ENCODE peak calls at places on chromosomes 13 and 19, in nine cellular contexts. One of them, this sample, is unnamed. For H3K4me1 and H3K9me3, the result is how much of the 10 kb centered on the place peaks cover.

GRCh38 chr19:34575206-34575605 is 93.6 kb downstream of the WTIP start:
- DNase-seq in A549: no peak
- DNase-seq in uterus: no peak
- DNase-seq in upper lobe of right lung: no peak
- DNase-seq in fibroblast of lung: no peak
- DNase-seq in H1: no peak
- DNase-seq in mucosa of descending colon: no peak
- DNase-seq in neural progenitor cell: no peak
- DNase-seq in aorta: no peak
- DNase-seq in this sample: no peak

GRCh38 chr13:30796833-30797601 is 61.7 kb downstream of the ALOX5AP start:
- DNase-seq in aorta: no peak
- DNase-seq in fibroblast of lung: peak
- DNase-seq in uterus: no peak
- DNase-seq in mucosa of descending colon: peak
- DNase-seq in upper lobe of right lung: no peak
- DNase-seq in A549: no peak
- DNase-seq in neural progenitor cell: no peak
- DNase-seq in H1: no peak
- DNase-seq in this sample: no peak

GRCh38 chr13:84983321-84983720 is 815.9 kb downstream of the SLITRK6 start:
- DNase-seq in uterus: no peak
- DNase-seq in fibroblast of lung: no peak
- DNase-seq in upper lobe of right lung: no peak
- DNase-seq in neural progenitor cell: no peak
- DNase-seq in aorta: no peak
- DNase-seq in mucosa of descending colon: no peak
- DNase-seq in A549: no peak
- DNase-seq in H1: no peak
- DNase-seq in this sample: no peak

GRCh38 chr19:6041991-6042421 is 64.1 kb upstream of the RANBP3 start:
- DNase-seq in mucosa of descending colon: no peak
- DNase-seq in H1: no peak
- DNase-seq in upper lobe of right lung: no peak
- DNase-seq in A549: no peak
- DNase-seq in fibroblast of lung: no peak
- DNase-seq in neural progenitor cell: no peak
- DNase-seq in uterus: peak
- DNase-seq in aorta: peak
- DNase-seq in this sample: peak

GRCh38 chr13:30681489-30682242 is 53.7 kb upstream of the ALOX5AP start:
- DNase-seq in fibroblast of lung: peak
- DNase-seq in mucosa of descending colon: no peak
- DNase-seq in H1: no peak
- DNase-seq in neural progenitor cell: no peak
- DNase-seq in uterus: no peak
- DNase-seq in aorta: no peak
- DNase-seq in A549: no peak
- DNase-seq in upper lobe of right lung: no peak
- DNase-seq in this sample: no peak

GRCh38 chr19:47507031-47507430 is 7.8 kb downstream of the NAPA start:
- DNase-seq in neural progenitor cell: no peak
- DNase-seq in upper lobe of right lung: no peak
- DNase-seq in A549: no peak
- DNase-seq in mucosa of descending colon: no peak
- DNase-seq in uterus: no peak
- DNase-seq in aorta: no peak
- DNase-seq in fibroblast of lung: no peak
- DNase-seq in H1: no peak
- DNase-seq in this sample: no peak

GRCh38 chr19:4051175-4052101 is 15.3 kb downstream of the ZBTB7A start:
- DNase-seq in fibroblast of lung: peak
- DNase-seq in upper lobe of right lung: peak
- DNase-seq in neural progenitor cell: no peak
- DNase-seq in H1: no peak
- DNase-seq in aorta: peak
- DNase-seq in uterus: no peak
- DNase-seq in mucosa of descending colon: peak
- DNase-seq in A549: peak
- DNase-seq in this sample: peak

GRCh38 chr13:30319130-30319529 is 11.8 kb upstream of the KATNAL1 start:
- DNase-seq in uterus: no peak
- DNase-seq in upper lobe of right lung: no peak
- DNase-seq in H1: no peak
- DNase-seq in aorta: no peak
- DNase-seq in neural progenitor cell: no peak
- DNase-seq in mucosa of descending colon: no peak
- DNase-seq in fibroblast of lung: no peak
- DNase-seq in A549: no peak
- DNase-seq in this sample: no peak

GRCh38 chr19:41753936-41754529 is 1.3 kb upstream of the CEACAM6 start:
- DNase-seq in aorta: peak
- DNase-seq in upper lobe of right lung: no peak
- DNase-seq in mucosa of descending colon: no peak
- DNase-seq in H1: no peak
- DNase-seq in fibroblast of lung: peak
- DNase-seq in uterus: no peak
- DNase-seq in neural progenitor cell: peak
- DNase-seq in A549: peak
- DNase-seq in this sample: peak

GRCh38 chr13:33487575-33488243 is 202.2 kb upstream of the STARD13 start:
- DNase-seq in neural progenitor cell: peak
- DNase-seq in upper lobe of right lung: no peak
- DNase-seq in fibroblast of lung: no peak
- DNase-seq in mucosa of descending colon: no peak
- DNase-seq in aorta: no peak
- DNase-seq in A549: peak
- DNase-seq in H1: no peak
- DNase-seq in uterus: no peak
- DNase-seq in this sample: no peak

GRCh38 chr13:70960841-70961443 is 852.7 kb upstream of the KLHL1 start:
- DNase-seq in upper lobe of right lung: no peak
- DNase-seq in mucosa of descending colon: no peak
- DNase-seq in aorta: no peak
- DNase-seq in uterus: no peak
- DNase-seq in A549: peak
- DNase-seq in H1: no peak
- DNase-seq in fibroblast of lung: peak
- DNase-seq in neural progenitor cell: peak
- DNase-seq in this sample: no peak

GRCh38 chr13:58855283-58855682 is 1223.7 kb downstream of the PCDH17 start:
- DNase-seq in neural progenitor cell: no peak
- DNase-seq in H1: no peak
- DNase-seq in upper lobe of right lung: no peak
- DNase-seq in fibroblast of lung: peak
- DNase-seq in A549: no peak
- DNase-seq in uterus: no peak
- DNase-seq in mucosa of descending colon: no peak
- DNase-seq in aorta: no peak
- DNase-seq in this sample: no peak

GRCh38 chr19:43432866-43433673 is 18.4 kb downstream of the TEX101 start:
- DNase-seq in neural progenitor cell: peak
- DNase-seq in A549: peak
- DNase-seq in H1: peak
- DNase-seq in fibroblast of lung: peak
- DNase-seq in upper lobe of right lung: peak
- DNase-seq in uterus: peak
- DNase-seq in mucosa of descending colon: peak
- DNase-seq in aorta: peak
- DNase-seq in this sample: peak

GRCh38 chr19:19563348-19563848 is 25.3 kb downstream of the CILP2 start:
- DNase-seq in uterus: no peak
- DNase-seq in aorta: no peak
- DNase-seq in mucosa of descending colon: no peak
- DNase-seq in fibroblast of lung: no peak
- DNase-seq in neural progenitor cell: no peak
- DNase-seq in H1: no peak
- DNase-seq in upper lobe of right lung: no peak
- DNase-seq in A549: no peak
- DNase-seq in this sample: no peak

GRCh38 chr13:35865341-35866240 is 265.6 kb downstream of the DCLK1 start:
- DNase-seq in mucosa of descending colon: no peak
- DNase-seq in A549: no peak
- DNase-seq in aorta: no peak
- DNase-seq in H1: no peak
- DNase-seq in neural progenitor cell: no peak
- DNase-seq in fibroblast of lung: no peak
- DNase-seq in upper lobe of right lung: peak
- DNase-seq in uterus: no peak
- DNase-seq in this sample: peak

GRCh38 chr13:51311271-51311670 is 28.2 kb upstream of the SERPINE3 start:
- DNase-seq in H1: no peak
- DNase-seq in fibroblast of lung: no peak
- DNase-seq in A549: no peak
- DNase-seq in aorta: no peak
- DNase-seq in mucosa of descending colon: no peak
- DNase-seq in uterus: no peak
- DNase-seq in upper lobe of right lung: no peak
- DNase-seq in neural progenitor cell: peak
- DNase-seq in this sample: no peak

GRCh38 chr19:44891016-44891882 is at the start of gene TOMM40:
- DNase-seq in A549: peak
- DNase-seq in aorta: peak
- DNase-seq in upper lobe of right lung: no peak
- DNase-seq in H1: no peak
- DNase-seq in mucosa of descending colon: no peak
- DNase-seq in fibroblast of lung: peak
- DNase-seq in uterus: no peak
- DNase-seq in neural progenitor cell: peak
- DNase-seq in this sample: peak

GRCh38 chr19:10593820-10594637 is 6.9 kb upstream of the AP1M2 start:
- DNase-seq in fibroblast of lung: no peak
- DNase-seq in uterus: no peak
- DNase-seq in neural progenitor cell: no peak
- DNase-seq in A549: no peak
- DNase-seq in aorta: no peak
- DNase-seq in upper lobe of right lung: peak
- DNase-seq in mucosa of descending colon: no peak
- DNase-seq in H1: no peak
- DNase-seq in this sample: peak

GRCh38 chr19:2186071-2186846 is 22.5 kb downstream of the DOT1L start:
- DNase-seq in A549: no peak
- DNase-seq in fibroblast of lung: peak
- DNase-seq in uterus: peak
- DNase-seq in mucosa of descending colon: peak
- DNase-seq in aorta: peak
- DNase-seq in H1: no peak
- DNase-seq in neural progenitor cell: peak
- DNase-seq in upper lobe of right lung: peak
- DNase-seq in this sample: peak
- H3K4me1 ChIP-seq in A549: under half
- H3K4me1 ChIP-seq in fibroblast of lung: under half
- H3K4me1 ChIP-seq in uterus: under half
- H3K4me1 ChIP-seq in mucosa of descending colon: under half
- H3K4me1 ChIP-seq in aorta: under half
- H3K4me1 ChIP-seq in H1: under half
- H3K4me1 ChIP-seq in neural progenitor cell: under half
- H3K4me1 ChIP-seq in upper lobe of right lung: under half
- H3K4me1 ChIP-seq in this sample: half or more

DNA sequence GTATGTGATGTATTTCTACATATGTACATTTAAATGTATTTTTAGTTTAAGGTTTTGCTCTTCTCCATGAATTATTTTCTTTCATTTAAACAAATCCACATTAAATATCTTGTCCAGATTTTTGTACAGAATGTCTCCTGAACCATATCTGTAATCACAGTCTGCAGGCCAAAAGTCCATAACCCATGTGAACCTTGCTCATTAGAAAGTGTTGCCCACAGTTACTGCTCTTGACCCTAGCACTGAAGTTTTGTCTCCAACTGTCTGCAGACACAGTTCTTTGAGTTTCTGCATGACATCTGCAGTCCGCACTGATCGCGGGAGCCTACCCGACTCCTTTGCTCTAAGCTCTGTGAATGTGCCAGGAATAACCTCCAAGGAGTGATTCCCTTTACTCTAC is 626.2 kb upstream of the SLC10A2 start:
- DNase-seq in H1: no peak
- DNase-seq in aorta: no peak
- DNase-seq in fibroblast of lung: no peak
- DNase-seq in A549: no peak
- DNase-seq in mucosa of descending colon: no peak
- DNase-seq in neural progenitor cell: no peak
- DNase-seq in uterus: no peak
- DNase-seq in upper lobe of right lung: no peak
- DNase-seq in this sample: no peak
- H3K9me3 ChIP-seq in H1: under half
- H3K9me3 ChIP-seq in aorta: under half
- H3K9me3 ChIP-seq in fibroblast of lung: under half
- H3K9me3 ChIP-seq in A549: under half
- H3K9me3 ChIP-seq in mucosa of descending colon: under half
- H3K9me3 ChIP-seq in neural progenitor cell: under half
- H3K9me3 ChIP-seq in uterus: under half
- H3K9me3 ChIP-seq in upper lobe of right lung: under half
- H3K9me3 ChIP-seq in this sample: under half

DNA sequence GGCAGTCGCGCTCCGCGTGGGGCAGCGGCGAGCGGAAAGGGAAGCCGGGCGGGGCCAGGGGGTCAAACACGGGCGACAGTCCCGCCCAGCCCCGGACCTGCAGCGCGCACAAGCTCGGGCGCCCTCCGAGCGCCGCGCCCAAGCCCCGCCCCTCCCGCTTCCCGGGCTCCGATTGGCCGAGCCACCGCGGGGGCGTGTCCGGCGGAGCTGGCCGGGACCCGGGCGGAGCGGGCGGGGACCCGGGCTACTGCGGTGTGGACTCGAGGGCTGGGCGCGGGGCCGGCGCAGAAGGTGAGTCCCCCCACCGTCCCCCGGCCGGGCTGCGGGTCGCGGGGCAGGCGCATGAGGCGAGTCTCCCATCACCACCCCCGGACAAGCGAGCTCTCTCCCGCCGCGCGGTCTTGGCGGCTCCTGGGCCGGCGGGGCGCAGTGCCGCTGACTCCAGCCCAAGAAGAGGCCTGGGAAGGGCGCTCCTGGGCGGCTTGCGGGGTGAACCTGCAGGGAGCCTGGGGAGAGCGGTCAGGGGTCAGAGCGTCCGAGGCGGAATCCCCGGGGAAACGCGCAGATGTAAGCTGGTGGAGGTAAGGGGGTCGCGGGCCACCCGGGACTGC is at the start of gene PLEKHF1:
- DNase-seq in aorta: peak
- DNase-seq in mucosa of descending colon: peak
- DNase-seq in fibroblast of lung: peak
- DNase-seq in neural progenitor cell: peak
- DNase-seq in H1: no peak
- DNase-seq in upper lobe of right lung: peak
- DNase-seq in A549: peak
- DNase-seq in uterus: peak
- DNase-seq in this sample: peak
- H3K4me1 ChIP-seq in aorta: under half
- H3K4me1 ChIP-seq in mucosa of descending colon: under half
- H3K4me1 ChIP-seq in fibroblast of lung: under half
- H3K4me1 ChIP-seq in neural progenitor cell: under half
- H3K4me1 ChIP-seq in H1: under half
- H3K4me1 ChIP-seq in upper lobe of right lung: under half
- H3K4me1 ChIP-seq in A549: under half
- H3K4me1 ChIP-seq in uterus: under half
- H3K4me1 ChIP-seq in this sample: half or more

DNA sequence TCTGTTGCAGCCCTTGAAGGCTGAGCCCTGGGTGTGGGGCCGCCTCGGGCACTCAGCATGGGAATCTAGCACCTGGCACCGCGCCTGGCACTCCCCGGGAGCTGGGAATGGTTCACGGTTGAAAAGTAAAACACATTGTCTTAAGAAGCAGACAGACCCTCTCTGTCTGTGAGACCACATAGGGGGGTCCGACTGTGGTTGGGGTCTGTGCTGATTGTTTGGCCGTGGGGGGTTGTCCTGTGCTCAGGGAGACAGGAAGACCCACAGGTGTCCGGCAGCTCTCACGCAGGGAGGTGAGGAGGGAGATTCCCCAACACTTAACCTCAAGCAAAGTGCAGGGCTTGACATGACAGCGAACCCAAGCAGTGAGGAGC is 64.8 kb downstream of the SOX1 start:
- DNase-seq in A549: no peak
- DNase-seq in mucosa of descending colon: no peak
- DNase-seq in aorta: no peak
- DNase-seq in H1: no peak
- DNase-seq in neural progenitor cell: no peak
- DNase-seq in upper lobe of right lung: peak
- DNase-seq in uterus: no peak
- DNase-seq in fibroblast of lung: no peak
- DNase-seq in this sample: peak
- H3K9me3 ChIP-seq in A549: under half
- H3K9me3 ChIP-seq in mucosa of descending colon: under half
- H3K9me3 ChIP-seq in aorta: under half
- H3K9me3 ChIP-seq in H1: under half
- H3K9me3 ChIP-seq in neural progenitor cell: under half
- H3K9me3 ChIP-seq in upper lobe of right lung: under half
- H3K9me3 ChIP-seq in uterus: under half
- H3K9me3 ChIP-seq in fibroblast of lung: under half
- H3K9me3 ChIP-seq in this sample: under half